ENCODE peak calls at places on chromosomes 4 and X, in five cellular contexts. W is GM23248, I is neural progenitor cell, K is cardiac muscle cell, A is pancreas. Q is an unnamed sample.
A peak's percentile ranks its signal among the peaks of the same experiment; 100 is the strongest.

GRCh38 chr4:149008415-149009025 is 566.3 kb upstream of the NR3C2 start:
- DNase-seq in W (no peak), I (no peak), K (no peak), A (no peak), Q (no peak)

GRCh38 chrX:111131572-111131971 is 35.6 kb downstream of the PAK3 start:
- DNase-seq in W (no peak), I (peak; percentile 7), K (no peak), A (no peak), Q (no peak)

GRCh38 chrX:53398216-53398615 is 24.2 kb downstream of the SMC1A start:
- DNase-seq in W (peak; percentile 25), I (no peak), K (no peak), A (no peak), Q (no peak)

GRCh38 chrX:16155586-16155985 is 11.7 kb upstream of the MAGEB17 start:
- DNase-seq in W (no peak), I (no peak), K (no peak), A (no peak), Q (no peak)

GRCh38 chr4:60723796-60724195 is 476.3 kb upstream of the ADGRL3 start:
- DNase-seq in W (no peak), I (no peak), K (no peak), A (no peak), Q (no peak)

GRCh38 chrX:2823795-2824386 is 4.8 kb upstream of the GYG2 start:
- DNase-seq in W (no peak), I (no peak), K (no peak), A (no peak), Q (no peak)

GRCh38 chrX:34509394-34509793 is 147.7 kb downstream of the TMEM47 start:
- DNase-seq in W (no peak), I (no peak), K (no peak), A (no peak), Q (no peak)

GRCh38 chr4:25172964-25173917 is 13.0 kb upstream of the SEPSECS start:
- DNase-seq in W (peak; percentile 99), I (no peak), K (peak; percentile 96), A (no peak), Q (no peak)

GRCh38 chr4:40937140-40937725 is 187.5 kb downstream of the NSUN7 start:
- DNase-seq in W (no peak), I (no peak), K (no peak), A (no peak), Q (no peak)

GRCh38 chr4:609400-610050 is 15.8 kb upstream of the PDE6B start:
- DNase-seq in W (no peak), I (no peak), K (no peak), A (no peak), Q (no peak)

GRCh38 chr4:113497154-113497553 is 264.4 kb downstream of the CAMK2D start:
- DNase-seq in W (no peak), I (no peak), K (no peak), A (no peak), Q (no peak)

GRCh38 chrX:154368630-154369452 is 5.6 kb downstream of the FLNA start:
- DNase-seq in W (peak; percentile 97), I (peak; percentile 27), K (peak; percentile 93), A (no peak), Q (peak; percentile 90)

GRCh38 chrX:46838974-46839480 is 2.2 kb downstream of the RP2 start:
- DNase-seq in W (peak; percentile 36), I (no peak), K (no peak), A (no peak), Q (no peak)

GRCh38 chrX:78945186-78945912 is at the start of gene P2RY10:
- DNase-seq in W (no peak), I (no peak), K (no peak), A (no peak), Q (no peak)

GRCh38 chrX:154541896-154542722 is 4.5 kb downstream of the G6PD start:
- DNase-seq in W (peak; percentile 79), I (no peak), K (peak; percentile 95), A (no peak), Q (peak; percentile 79)

GRCh38 chrX:153829799-153830631 is at the start of gene PDZD4:
- DNase-seq in W (peak; percentile 9), I (peak; percentile 52), K (no peak), A (no peak), Q (no peak)

GRCh38 chrX:118853596-118853995 is 30.0 kb downstream of the ZCCHC12 start:
- DNase-seq in W (no peak), I (no peak), K (no peak), A (no peak), Q (no peak)

GRCh38 chr4:56149601-56150000 is 200.9 kb downstream of the CEP135 start:
- DNase-seq in W (peak; percentile 70), I (no peak), K (peak; percentile 77), A (no peak), Q (no peak)

GRCh38 chr4:137960371-137961050 is 281.6 kb downstream of the SLC7A11 start:
- DNase-seq in W (peak; percentile 79), I (no peak), K (peak; percentile 72), A (no peak), Q (no peak)

GRCh38 chr4:120718979-120719566 is 203.5 kb downstream of the PRDM5 start:
- DNase-seq in W (peak; percentile 65), I (peak; percentile 56), K (peak; percentile 66), A (no peak), Q (no peak)

GRCh38 chr4:180234730-180235129 is 2008.5 kb upstream of the TENM3 start:
- DNase-seq in W (no peak), I (no peak), K (no peak), A (no peak), Q (no peak)

GRCh38 chr4:40246938-40247337 is 50.1 kb downstream of the RHOH start:
- DNase-seq in W (no peak), I (no peak), K (no peak), A (no peak), Q (no peak)

DNA sequence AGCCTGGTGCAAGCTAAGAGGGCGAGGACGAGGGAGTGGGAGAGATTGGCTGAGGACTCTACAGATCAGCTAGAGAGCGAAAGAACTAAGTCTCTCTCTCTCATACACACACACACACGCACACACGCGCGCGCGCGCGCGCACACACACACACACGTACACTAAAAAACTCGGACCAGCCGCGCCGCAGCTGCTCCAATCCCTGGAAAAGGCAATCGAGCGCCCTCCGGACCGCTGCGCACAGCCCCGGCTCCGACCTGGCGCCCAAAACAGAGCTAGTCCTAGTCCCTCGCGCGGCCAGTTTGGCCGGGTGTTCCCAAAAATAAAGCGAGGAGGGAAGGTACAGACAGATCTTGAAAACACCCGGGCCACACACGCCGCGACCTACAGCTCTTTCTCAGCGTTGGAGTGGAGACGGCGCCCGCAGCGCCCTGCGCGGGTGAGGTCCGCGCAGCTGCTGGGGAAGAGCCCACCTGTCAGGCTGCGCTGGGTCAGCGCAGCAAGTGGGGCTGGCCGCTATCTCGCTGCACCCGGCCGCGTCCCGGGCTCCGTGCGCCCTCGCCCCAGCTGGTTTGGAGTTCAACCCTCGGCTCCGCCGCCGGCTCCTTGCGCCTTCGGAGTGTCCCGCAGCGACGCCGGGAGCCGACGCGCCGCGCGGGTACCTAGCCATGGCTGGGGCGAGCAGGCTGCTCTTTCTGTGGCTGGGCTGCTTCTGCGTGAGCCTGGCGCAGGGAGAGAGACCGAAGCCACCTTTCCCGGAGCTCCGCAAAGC is at the start of gene BMP3:
- DNase-seq in W (peak; percentile 52), I (peak; percentile 74), K (peak; percentile 32), A (peak; percentile 63), Q (peak; percentile 83)
- H3K4me3 ChIP-seq in W (peak within 1 kb of the TSS; percentile 71), I (peak within 1 kb of the TSS; percentile 70), K (peak within 1 kb of the TSS; percentile 40), A (peak within 1 kb of the TSS; percentile 25), Q (peak within 1 kb of the TSS; percentile 49)

DNA sequence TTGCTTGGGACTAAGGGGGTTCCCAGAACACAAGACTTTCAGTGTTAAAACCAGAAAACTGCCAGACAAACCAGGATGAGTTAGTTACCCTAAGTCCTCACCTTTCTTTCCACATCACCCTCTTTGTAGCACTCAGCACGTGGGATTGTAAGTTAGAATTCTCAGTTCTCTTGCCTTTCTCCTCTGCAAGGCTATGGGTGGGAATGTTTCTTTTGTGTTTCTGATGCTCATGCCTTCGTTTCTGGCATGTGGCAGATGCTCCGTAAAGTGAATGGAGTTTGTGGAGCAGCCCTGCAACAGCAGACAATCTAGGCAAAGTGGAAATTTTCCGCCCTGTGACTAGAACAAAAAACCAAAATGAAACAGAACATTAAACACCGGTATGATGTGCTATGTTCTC is 64.7 kb upstream of the SPP1 start:
- DNase-seq in W (no peak), I (peak; percentile 16), K (no peak), A (no peak), Q (no peak)
- H3K4me3 ChIP-seq in W (no peak overlapping the region), I (no peak overlapping the region), K (no peak overlapping the region), A (no peak overlapping the region), Q (no peak overlapping the region)

GRCh38 chr4:67261971-67262370 is 283.3 kb downstream of the CENPC start:
- DNase-seq in W (no peak), I (no peak), K (no peak), A (no peak), Q (no peak)
- H3K4me3 ChIP-seq in W (no peak overlapping the region), I (no peak overlapping the region), K (no peak overlapping the region), A (no peak overlapping the region), Q (no peak overlapping the region)

GRCh38 chr4:123035239-123035638 is 112.8 kb upstream of the NUDT6 start:
- DNase-seq in W (no peak), I (no peak), K (no peak), A (no peak), Q (no peak)
- H3K4me3 ChIP-seq in W (no peak overlapping the region), I (no peak overlapping the region), K (no peak overlapping the region), A (no peak overlapping the region), Q (no peak overlapping the region)